ENCODE peak calls at places on chromosomes 13 and 19, in four cellular contexts. One of them, this sample, is unnamed.

GRCh38 chr19:48509467-48510194 is 2.0 kb downstream of the LMTK3 start:
- DNase-seq in A549: peak
- DNase-seq in K562: peak
- DNase-seq in H1: no peak
- DNase-seq in this sample: no peak

GRCh38 chr13:50747939-50748338 is 95.6 kb downstream of the DLEU7 start:
- DNase-seq in K562: no peak
- DNase-seq in A549: no peak
- DNase-seq in H1: no peak
- DNase-seq in this sample: no peak

GRCh38 chr19:4360081-4360569 is 16.8 kb downstream of the MPND start:
- DNase-seq in K562: no peak
- DNase-seq in A549: no peak
- DNase-seq in H1: no peak
- DNase-seq in this sample: no peak

GRCh38 chr13:61128850-61129645 is 286.6 kb downstream of the PCDH20 start:
- DNase-seq in H1: no peak
- DNase-seq in K562: no peak
- DNase-seq in A549: no peak
- DNase-seq in this sample: no peak

GRCh38 chr19:45406165-45406956 is at the start of gene POLR1G:
- DNase-seq in H1: no peak
- DNase-seq in A549: peak
- DNase-seq in K562: peak
- DNase-seq in this sample: peak

GRCh38 chr13:74026753-74027152 is 107.5 kb downstream of the KLF12 start:
- DNase-seq in K562: no peak
- DNase-seq in H1: no peak
- DNase-seq in A549: no peak
- DNase-seq in this sample: no peak

GRCh38 chr19:44753932-44754742 is 5.6 kb downstream of the BCL3 start:
- DNase-seq in A549: peak
- DNase-seq in K562: peak
- DNase-seq in H1: no peak
- DNase-seq in this sample: no peak

GRCh38 chr13:23391752-23392151 is 41.8 kb downstream of the SACS start:
- DNase-seq in A549: no peak
- DNase-seq in H1: no peak
- DNase-seq in K562: no peak
- DNase-seq in this sample: no peak

GRCh38 chr19:41616785-41617621 is 9.9 kb downstream of the CEACAM4 start:
- DNase-seq in H1: no peak
- DNase-seq in A549: peak
- DNase-seq in K562: peak
- DNase-seq in this sample: peak

GRCh38 chr13:106700007-106700950 is 132.3 kb upstream of the ARGLU1 start:
- DNase-seq in H1: no peak
- DNase-seq in A549: no peak
- DNase-seq in K562: no peak
- DNase-seq in this sample: no peak

GRCh38 chr19:1449467-1450442 is at the start of gene APC2:
- DNase-seq in K562: peak
- DNase-seq in A549: no peak
- DNase-seq in H1: no peak
- DNase-seq in this sample: no peak

GRCh38 chr13:59312776-59313175 is 851.0 kb downstream of the DIAPH3 start:
- DNase-seq in H1: no peak
- DNase-seq in A549: no peak
- DNase-seq in K562: no peak
- DNase-seq in this sample: no peak

GRCh38 chr19:58037927-58038687 is 4.3 kb downstream of the ZSCAN1 start:
- DNase-seq in A549: no peak
- DNase-seq in H1: no peak
- DNase-seq in K562: no peak
- DNase-seq in this sample: no peak

GRCh38 chr19:23395041-23395721 is at the start of gene ZNF91:
- DNase-seq in A549: peak
- DNase-seq in K562: peak
- DNase-seq in H1: peak
- DNase-seq in this sample: peak

GRCh38 chr19:11265785-11266236 is 3.5 kb upstream of the DOCK6 start:
- DNase-seq in H1: no peak
- DNase-seq in A549: peak
- DNase-seq in K562: peak
- DNase-seq in this sample: peak

GRCh38 chr19:5553892-5554291 is 13.9 kb downstream of the TINCR start:
- DNase-seq in A549: no peak
- DNase-seq in H1: no peak
- DNase-seq in K562: no peak
- DNase-seq in this sample: no peak

GRCh38 chr19:48194041-48194871 is 23.8 kb downstream of the ZSWIM9 start:
- DNase-seq in K562: peak
- DNase-seq in A549: no peak
- DNase-seq in H1: no peak
- DNase-seq in this sample: peak

GRCh38 chr19:36330226-36330625 is 48.8 kb downstream of the ZFP14 start:
- DNase-seq in H1: no peak
- DNase-seq in K562: no peak
- DNase-seq in A549: no peak
- DNase-seq in this sample: no peak

GRCh38 chr19:47109541-47110375 is 3.8 kb downstream of the ZC3H4 start:
- DNase-seq in A549: peak
- DNase-seq in K562: peak
- DNase-seq in H1: no peak
- DNase-seq in this sample: no peak

GRCh38 chr19:952049-952679 is 26.3 kb downstream of the ARID3A start:
- DNase-seq in H1: no peak
- DNase-seq in K562: no peak
- DNase-seq in A549: no peak
- DNase-seq in this sample: no peak

GRCh38 chr19:15300533-15301194 is 31.7 kb downstream of the BRD4 start:
- DNase-seq in A549: peak
- DNase-seq in H1: no peak
- DNase-seq in K562: no peak
- DNase-seq in this sample: no peak

GRCh38 chr13:93254775-93255174 is 28.2 kb downstream of the GPC6 start:
- DNase-seq in K562: no peak
- DNase-seq in H1: no peak
- DNase-seq in A549: no peak
- DNase-seq in this sample: no peak

GRCh38 chr13:47454986-47455385 is 546.1 kb downstream of the SUCLA2 start:
- DNase-seq in H1: no peak
- DNase-seq in K562: no peak
- DNase-seq in A549: no peak
- DNase-seq in this sample: no peak

GRCh38 chr19:355134-355533 is 10.5 kb upstream of the MIER2 start:
- DNase-seq in A549: no peak
- DNase-seq in H1: no peak
- DNase-seq in K562: no peak
- DNase-seq in this sample: no peak

GRCh38 chr19:49475995-49476880 is 2.2 kb downstream of the FLT3LG start:
- DNase-seq in K562: peak
- DNase-seq in H1: no peak
- DNase-seq in A549: peak
- DNase-seq in this sample: no peak

GRCh38 chr19:51142119-51142518 is at the start of gene SIGLEC7:
- DNase-seq in H1: no peak
- DNase-seq in A549: no peak
- DNase-seq in K562: no peak
- DNase-seq in this sample: no peak

GRCh38 chr19:51143486-51143885 is 1.4 kb downstream of the SIGLEC7 start:
- DNase-seq in A549: no peak
- DNase-seq in K562: no peak
- DNase-seq in H1: no peak
- DNase-seq in this sample: no peak

GRCh38 chr19:51139299-51140018 is 2.6 kb upstream of the SIGLEC7 start:
- DNase-seq in K562: no peak
- DNase-seq in H1: no peak
- DNase-seq in A549: no peak
- DNase-seq in this sample: no peak

GRCh38 chr19:51140441-51140840 is 1.7 kb upstream of the SIGLEC7 start:
- DNase-seq in K562: no peak
- DNase-seq in A549: no peak
- DNase-seq in H1: no peak
- DNase-seq in this sample: no peak

DNA sequence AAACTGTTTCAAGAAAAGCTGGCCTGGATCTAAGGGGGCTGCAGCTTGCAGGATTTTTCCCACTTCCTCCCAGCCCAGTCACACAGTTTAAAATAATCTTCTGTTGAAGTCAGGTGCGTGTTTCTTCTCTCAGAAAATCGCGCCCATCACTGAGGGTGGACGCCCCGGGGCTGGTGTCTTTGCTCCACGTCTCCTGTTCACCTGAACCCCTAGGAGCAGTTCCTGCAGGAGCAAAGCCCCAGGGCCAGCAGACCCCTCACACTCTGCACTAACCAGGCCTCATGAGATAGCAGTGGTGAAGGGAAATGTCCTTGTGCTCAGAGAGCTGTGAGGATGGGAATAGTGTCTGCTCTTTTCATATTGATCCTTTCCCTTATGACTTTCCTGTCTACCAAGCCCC is 920 bp upstream of the SIGLEC7 start:
- DNase-seq in A549: no peak
- DNase-seq in H1: no peak
- DNase-seq in K562: no peak
- DNase-seq in this sample: no peak
- TF ChIP-seq RNF2 in A549: no peak
- TF ChIP-seq RNF2 in H1: no peak
- TF ChIP-seq RNF2 in K562: no peak
- TF ChIP-seq RNF2 in this sample: no peak

GRCh38 chr19:29966594-29967249 is 24.7 kb downstream of the URI1 start:
- DNase-seq in K562: no peak
- DNase-seq in H1: no peak
- DNase-seq in A549: peak
- DNase-seq in this sample: peak
- TF ChIP-seq RNF2 in K562: no peak
- TF ChIP-seq RNF2 in H1: no peak
- TF ChIP-seq RNF2 in A549: no peak
- TF ChIP-seq RNF2 in this sample: no peak

GRCh38 chr13:104823709-104824108 is 1711.8 kb downstream of the EFNB2 start:
- DNase-seq in H1: no peak
- DNase-seq in A549: no peak
- DNase-seq in K562: no peak
- DNase-seq in this sample: no peak

DNA sequence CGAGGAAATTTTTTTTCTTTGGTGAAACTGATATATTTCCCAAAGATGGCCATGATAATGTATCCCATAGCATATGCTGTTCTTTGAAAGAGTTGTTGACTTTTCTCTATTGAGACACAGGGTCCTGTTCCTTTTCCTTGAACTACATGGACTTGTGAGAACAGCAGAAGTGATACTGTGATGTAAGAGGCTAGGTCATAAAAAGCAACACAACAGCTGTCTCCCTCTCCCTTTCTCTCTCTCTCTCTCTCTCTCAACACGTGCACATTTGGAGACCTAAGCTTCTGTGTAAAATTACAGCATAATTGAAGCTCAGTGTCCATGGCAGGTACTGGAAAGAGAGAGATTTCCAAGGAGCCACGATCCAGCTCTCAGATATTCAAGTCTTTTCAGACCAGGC is 1712.4 kb downstream of the EFNB2 start:
- DNase-seq in A549: no peak
- DNase-seq in K562: no peak
- DNase-seq in H1: no peak
- DNase-seq in this sample: no peak
- TF ChIP-seq RNF2 in A549: no peak
- TF ChIP-seq RNF2 in K562: no peak
- TF ChIP-seq RNF2 in H1: no peak
- TF ChIP-seq RNF2 in this sample: no peak

DNA sequence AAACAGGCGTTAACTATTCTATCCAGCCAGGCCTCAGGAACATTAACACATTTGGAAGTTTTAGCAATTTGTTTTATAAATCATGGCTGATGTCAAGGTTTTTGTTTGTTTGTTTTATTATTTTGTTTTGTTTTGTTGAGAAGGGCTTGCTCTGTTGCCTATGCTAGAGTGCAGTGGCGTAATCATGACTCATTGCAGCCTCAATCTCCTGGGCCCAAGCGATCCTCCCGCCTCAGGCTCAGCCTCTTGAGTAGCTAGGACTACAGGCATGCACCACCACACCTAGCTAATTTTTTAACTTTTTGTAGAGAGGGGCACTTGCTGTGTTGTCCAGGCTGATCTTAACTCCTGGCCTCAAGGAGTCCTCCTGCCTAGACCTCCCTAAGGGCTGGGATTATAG is 28.3 kb downstream of the NUP58 start:
- DNase-seq in H1: no peak
- DNase-seq in A549: peak
- DNase-seq in K562: no peak
- DNase-seq in this sample: no peak
- TF ChIP-seq RNF2 in H1: no peak
- TF ChIP-seq RNF2 in A549: no peak
- TF ChIP-seq RNF2 in K562: no peak
- TF ChIP-seq RNF2 in this sample: no peak